ENCODE peak calls at places on chromosomes 11 and 22, in four cellular contexts. One of them, this sample, is unnamed.

GRCh38 chr11:86301742-86302091 is 323 bp upstream of the HIKESHI start:
- DNase-seq in A549: no peak
- DNase-seq in K562: no peak
- DNase-seq in HepG2: no peak
- DNase-seq in this sample: no peak

GRCh38 chr11:118434553-118435232 is 1.6 kb upstream of the KMT2A start:
- DNase-seq in K562: no peak
- DNase-seq in HepG2: no peak
- DNase-seq in A549: no peak
- DNase-seq in this sample: peak; percentile 40

GRCh38 chr11:35787626-35788025 is 125.1 kb downstream of the TRIM44 start:
- DNase-seq in K562: no peak
- DNase-seq in A549: no peak
- DNase-seq in HepG2: no peak
- DNase-seq in this sample: no peak

GRCh38 chr22:38083931-38084631 is at the start of gene SLC16A8:
- DNase-seq in HepG2: no peak
- DNase-seq in K562: no peak
- DNase-seq in A549: no peak
- DNase-seq in this sample: no peak

GRCh38 chr11:1202776-1203504 is 19.9 kb upstream of the MUC5B start:
- DNase-seq in HepG2: peak; percentile 24
- DNase-seq in K562: peak; percentile 91
- DNase-seq in A549: peak; percentile 89
- DNase-seq in this sample: peak; percentile 12

GRCh38 chr22:50206599-50206998 is 5.8 kb downstream of the SELENOO start:
- DNase-seq in A549: no peak
- DNase-seq in K562: peak; percentile 44
- DNase-seq in HepG2: peak; percentile 35
- DNase-seq in this sample: peak; percentile 26

GRCh38 chr11:59573216-59573615 is 42.4 kb downstream of the OSBP start:
- DNase-seq in K562: no peak
- DNase-seq in A549: no peak
- DNase-seq in HepG2: no peak
- DNase-seq in this sample: peak; percentile 94

GRCh38 chr22:27108425-27109114 is 451.2 kb downstream of the MIAT start:
- DNase-seq in A549: no peak
- DNase-seq in HepG2: no peak
- DNase-seq in K562: no peak
- DNase-seq in this sample: no peak

GRCh38 chr11:110777765-110778164 is 65.5 kb upstream of the ARHGAP20 start:
- DNase-seq in K562: no peak
- DNase-seq in A549: no peak
- DNase-seq in HepG2: no peak
- DNase-seq in this sample: peak; percentile 87

GRCh38 chr11:118998822-118999221 is 884 bp downstream of the CENATAC start:
- DNase-seq in K562: peak; percentile 28
- DNase-seq in A549: peak; percentile 38
- DNase-seq in HepG2: peak; percentile 81
- DNase-seq in this sample: peak; percentile 72

GRCh38 chr11:60838132-60838531 is 3.8 kb upstream of the CCDC86 start:
- DNase-seq in K562: peak; percentile 64
- DNase-seq in A549: no peak
- DNase-seq in HepG2: peak; percentile 28
- DNase-seq in this sample: peak; percentile 28

GRCh38 chr11:60842688-60843605 is 1.0 kb downstream of the CCDC86 start:
- DNase-seq in A549: no peak
- DNase-seq in K562: no peak
- DNase-seq in HepG2: no peak
- DNase-seq in this sample: no peak

GRCh38 chr11:60841797-60842687 is at the start of gene CCDC86:
- DNase-seq in A549: peak; percentile 99
- DNase-seq in HepG2: peak; percentile 86
- DNase-seq in K562: peak; percentile 100
- DNase-seq in this sample: peak; percentile 94

GRCh38 chr11:60844045-60844869 is 2.3 kb downstream of the CCDC86 start:
- DNase-seq in K562: peak; percentile 42
- DNase-seq in HepG2: no peak
- DNase-seq in A549: no peak
- DNase-seq in this sample: peak; percentile 56

GRCh38 chr11:60840711-60841430 is 1.0 kb upstream of the CCDC86 start:
- DNase-seq in HepG2: no peak
- DNase-seq in A549: no peak
- DNase-seq in K562: no peak
- DNase-seq in this sample: peak; percentile 94
- TF ChIP-seq USF2 in HepG2: no peak
- TF ChIP-seq USF2 in A549: no peak
- TF ChIP-seq USF2 in K562: no peak
- TF ChIP-seq USF2 in this sample: no peak

GRCh38 chr11:34432822-34433221 is 5.9 kb upstream of the CAT start:
- DNase-seq in HepG2: no peak
- DNase-seq in K562: no peak
- DNase-seq in A549: no peak
- DNase-seq in this sample: no peak
- TF ChIP-seq MAZ in HepG2: no peak
- TF ChIP-seq MAZ in K562: no peak
- TF ChIP-seq MAZ in A549: no peak
- TF ChIP-seq MAZ in this sample: no peak

DNA sequence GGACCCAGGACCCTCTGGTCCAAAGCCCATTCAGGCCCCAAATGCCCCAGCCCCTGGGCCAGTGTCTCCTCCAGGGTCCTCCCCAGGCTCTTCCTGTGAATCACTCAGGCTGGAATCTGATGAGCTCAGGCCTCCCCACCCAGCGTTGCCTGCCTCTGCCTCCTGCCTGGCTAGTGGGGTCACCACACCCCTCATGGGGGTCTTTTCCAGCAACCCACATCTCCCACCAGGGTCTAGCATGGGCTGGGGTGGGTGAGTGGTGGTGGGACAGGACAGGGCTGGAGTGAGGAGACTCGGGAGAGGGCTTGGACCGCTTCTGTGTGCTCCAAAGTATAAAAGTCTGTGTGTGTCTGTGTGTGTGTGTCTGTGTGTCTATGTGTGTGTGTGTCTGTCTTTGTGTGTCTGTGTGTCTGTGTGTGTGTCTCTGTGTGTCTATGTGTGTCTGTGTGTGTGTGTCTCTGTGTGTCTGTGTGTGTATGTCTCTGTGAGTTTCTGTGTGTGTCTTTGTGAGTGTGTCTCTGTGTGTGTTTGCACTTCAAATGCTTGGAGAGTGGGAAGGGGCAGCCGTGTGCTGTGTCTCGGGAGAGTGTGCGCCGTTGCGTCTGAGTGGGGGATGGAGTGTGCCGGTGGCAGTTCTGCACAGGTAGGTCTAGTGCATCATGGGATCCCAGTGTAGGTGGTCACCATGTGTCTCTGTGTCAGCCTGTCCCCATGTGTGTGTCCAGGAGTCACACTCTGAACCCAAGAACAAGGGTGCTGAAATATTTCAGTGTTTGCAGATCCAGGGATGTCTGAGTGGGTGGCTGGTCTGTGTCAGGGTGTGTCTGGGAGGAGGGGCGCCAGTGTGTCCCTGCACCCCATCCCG is 8.8 kb downstream of the RIN1 start:
- DNase-seq in A549: no peak
- DNase-seq in K562: no peak
- DNase-seq in HepG2: no peak
- DNase-seq in this sample: peak; percentile 64
- TF ChIP-seq POLR2A in A549: no peak
- TF ChIP-seq POLR2A in K562: no peak
- TF ChIP-seq POLR2A in HepG2: no peak
- TF ChIP-seq POLR2A in this sample: peak; percentile 23

GRCh38 chr11:12189543-12190235 is 79.3 kb downstream of the MICAL2 start:
- DNase-seq in A549: no peak
- DNase-seq in HepG2: no peak
- DNase-seq in K562: no peak
- DNase-seq in this sample: no peak

GRCh38 chr11:12192796-12193514 is 82.6 kb downstream of the MICAL2 start:
- DNase-seq in HepG2: no peak
- DNase-seq in K562: peak; percentile 53
- DNase-seq in A549: no peak
- DNase-seq in this sample: no peak

GRCh38 chr11:12188548-12189317 is 78.3 kb downstream of the MICAL2 start:
- DNase-seq in K562: no peak
- DNase-seq in HepG2: no peak
- DNase-seq in A549: no peak
- DNase-seq in this sample: no peak

GRCh38 chr11:12187399-12187798 is 77.0 kb downstream of the MICAL2 start:
- DNase-seq in A549: no peak
- DNase-seq in K562: peak; percentile 33
- DNase-seq in HepG2: no peak
- DNase-seq in this sample: peak; percentile 64

DNA sequence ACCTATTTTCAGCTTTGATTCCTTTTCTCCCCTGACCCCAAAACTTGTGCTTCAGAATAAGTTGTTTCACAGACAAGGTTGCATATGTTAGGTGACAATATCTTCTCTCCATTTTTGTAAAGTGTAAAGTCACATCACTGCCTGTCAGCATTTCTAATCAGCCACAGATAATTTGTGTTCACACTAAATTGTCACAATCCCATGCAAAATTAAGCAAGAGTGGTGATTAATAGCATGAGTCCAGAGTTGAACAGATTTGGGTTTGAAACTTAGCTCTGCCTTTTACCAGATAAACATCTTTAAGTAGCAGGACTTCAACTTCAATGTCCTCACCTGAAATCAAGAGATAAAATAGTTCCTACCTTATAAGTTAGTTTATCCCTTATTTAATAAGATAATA is 80.1 kb downstream of the MICAL2 start:
- DNase-seq in HepG2: no peak
- DNase-seq in K562: no peak
- DNase-seq in A549: no peak
- DNase-seq in this sample: no peak
- TF ChIP-seq USF2 in HepG2: no peak
- TF ChIP-seq USF2 in K562: no peak
- TF ChIP-seq USF2 in A549: no peak
- TF ChIP-seq USF2 in this sample: no peak

GRCh38 chr22:36284171-36284571 is 31.2 kb downstream of the APOL1 start:
- DNase-seq in A549: no peak
- DNase-seq in K562: no peak
- DNase-seq in HepG2: no peak
- DNase-seq in this sample: no peak

GRCh38 chr22:36280379-36280778 is 27.4 kb downstream of the APOL1 start:
- DNase-seq in A549: no peak
- DNase-seq in K562: no peak
- DNase-seq in HepG2: no peak
- DNase-seq in this sample: peak; percentile 26

GRCh38 chr22:36279219-36279666 is 26.3 kb downstream of the APOL1 start:
- DNase-seq in A549: no peak
- DNase-seq in HepG2: peak; percentile 88
- DNase-seq in K562: no peak
- DNase-seq in this sample: no peak

GRCh38 chr22:36282078-36282831 is 29.3 kb downstream of the APOL1 start:
- DNase-seq in K562: no peak
- DNase-seq in HepG2: no peak
- DNase-seq in A549: no peak
- DNase-seq in this sample: no peak

GRCh38 chr22:36281726-36282077 is 28.8 kb downstream of the APOL1 start:
- DNase-seq in HepG2: no peak
- DNase-seq in K562: no peak
- DNase-seq in A549: no peak
- DNase-seq in this sample: no peak
- TF ChIP-seq MAZ in HepG2: no peak
- TF ChIP-seq MAZ in K562: no peak
- TF ChIP-seq MAZ in A549: no peak
- TF ChIP-seq MAZ in this sample: no peak

GRCh38 chr11:64239662-64240466 is 1.0 kb upstream of the FKBP2 start:
- DNase-seq in HepG2: no peak
- DNase-seq in K562: no peak
- DNase-seq in A549: no peak
- DNase-seq in this sample: no peak

GRCh38 chr11:64242920-64243854 is 2.3 kb downstream of the FKBP2 start:
- DNase-seq in A549: no peak
- DNase-seq in HepG2: no peak
- DNase-seq in K562: no peak
- DNase-seq in this sample: no peak

GRCh38 chr11:64240467-64241174 is at the start of gene FKBP2:
- DNase-seq in K562: peak; percentile 90
- DNase-seq in A549: peak; percentile 94
- DNase-seq in HepG2: peak; percentile 93
- DNase-seq in this sample: peak; percentile 95

GRCh38 chr11:64241430-64242153 is 697 bp downstream of the FKBP2 start:
- DNase-seq in K562: peak; percentile 84
- DNase-seq in A549: peak; percentile 77
- DNase-seq in HepG2: peak; percentile 95
- DNase-seq in this sample: peak; percentile 99

GRCh38 chr11:64241175-64241429 is 207 bp downstream of the FKBP2 start:
- DNase-seq in A549: no peak
- DNase-seq in K562: no peak
- DNase-seq in HepG2: no peak
- DNase-seq in this sample: no peak
- TF ChIP-seq POLR2A in A549: no peak
- TF ChIP-seq POLR2A in K562: no peak
- TF ChIP-seq POLR2A in HepG2: no peak
- TF ChIP-seq POLR2A in this sample: no peak

GRCh38 chr11:92702037-92702436 is 267.4 kb upstream of the MTNR1B start:
- DNase-seq in HepG2: no peak
- DNase-seq in A549: no peak
- DNase-seq in K562: no peak
- DNase-seq in this sample: peak; percentile 3
- TF ChIP-seq USF2 in HepG2: no peak
- TF ChIP-seq USF2 in A549: no peak
- TF ChIP-seq USF2 in K562: no peak
- TF ChIP-seq USF2 in this sample: no peak

This sample was measured in IMR-90.